ENCODE peak calls at places on chromosomes 13 and 19, in ten cellular contexts. C is NCI-H2227 treated with DMSO at 0.1 percent for 48 hours; F is AG09319; G is pancreas; R is nucleus accumbens; P is fibroblast of mammary gland; W is CD8-positive, alpha-beta memory T cell; S is stimulated activated CD4-positive, alpha-beta T cell treated with anti-CD3 and anti-CD28 coated beads, Interleukin-4, amount 100 ng/mL, for 48 hours; J is A172; H is mesendoderm. T is an unnamed sample.
A peak's percentile ranks its signal among the peaks of the same experiment; 100 is the strongest.

GRCh38 chr13:28597641-28598040 is 61.3 kb upstream of the POMP start:
- DNase-seq in S (no peak), F (no peak), H (no peak), R (no peak), W (no peak), G (no peak), P (peak; percentile 86), C (no peak), J (no peak), T (no peak)

GRCh38 chr19:33928458-33928950 is 131.8 kb downstream of the KCTD15 start:
- DNase-seq in J (no peak), C (no peak), R (no peak), P (no peak), W (no peak), S (no peak), H (no peak), G (no peak), F (no peak), T (no peak)

GRCh38 chr19:53086949-53087348 is 16.3 kb downstream of the ZNF160 start:
- DNase-seq in F (no peak), S (no peak), W (no peak), P (peak; percentile 19), R (peak; percentile 8), J (no peak), H (no peak), G (no peak), C (no peak), T (no peak)

GRCh38 chr13:110663044-110663443 is 42.9 kb downstream of the CARS2 start:
- DNase-seq in F (no peak), W (no peak), C (no peak), H (no peak), R (no peak), G (no peak), P (no peak), J (no peak), S (no peak), T (no peak)

GRCh38 chr13:78732445-78733017 is 73.6 kb upstream of the OBI1 start:
- DNase-seq in P (no peak), H (peak; percentile 38), C (no peak), W (no peak), S (no peak), R (no peak), G (no peak), F (no peak), J (no peak), T (no peak)

GRCh38 chr19:42683917-42684513 is 56.3 kb downstream of the PSG3 start:
- DNase-seq in S (peak; percentile 11), H (peak; percentile 21), R (no peak), W (no peak), P (peak; percentile 39), F (no peak), C (no peak), J (peak; percentile 9), G (no peak), T (peak; percentile 1)

GRCh38 chr19:15297416-15298224 is 34.7 kb downstream of the BRD4 start:
- DNase-seq in J (no peak), C (no peak), R (no peak), S (no peak), P (peak; percentile 63), H (peak; percentile 90), F (peak; percentile 54), G (no peak), W (peak; percentile 77), T (no peak)

GRCh38 chr19:19552811-19553210 is 14.7 kb downstream of the CILP2 start:
- DNase-seq in C (no peak), F (no peak), R (no peak), W (no peak), H (peak; percentile 66), S (no peak), J (peak; percentile 34), P (no peak), G (no peak), T (peak; percentile 7)

GRCh38 chr13:98228661-98229349 is 51.7 kb upstream of the RNF113B start:
- DNase-seq in F (peak; percentile 16), J (no peak), H (no peak), W (no peak), C (no peak), R (no peak), G (no peak), P (peak; percentile 48), S (no peak), T (no peak)

GRCh38 chr19:52722062-52723005 is 12.5 kb downstream of the ZNF611 start:
- DNase-seq in S (no peak), F (peak; percentile 39), R (no peak), H (no peak), W (no peak), G (no peak), J (peak; percentile 89), C (no peak), P (peak; percentile 86), T (peak; percentile 27)

GRCh38 chr13:106599875-106600797 is 32.2 kb upstream of the ARGLU1 start:
- DNase-seq in H (no peak), S (no peak), R (no peak), J (peak; percentile 66), F (no peak), P (peak; percentile 68), C (no peak), G (no peak), W (no peak), T (peak; percentile 9)

GRCh38 chr19:4511300-4512054 is 6.8 kb downstream of the PLIN4 start:
- DNase-seq in J (no peak), R (no peak), H (no peak), P (no peak), C (no peak), F (no peak), G (peak; percentile 55), W (no peak), S (no peak), T (no peak)

GRCh38 chr13:36766295-36766694 is 52.7 kb upstream of the RFXAP start:
- DNase-seq in W (no peak), F (no peak), J (peak; percentile 80), R (no peak), C (no peak), G (no peak), H (peak; percentile 64), S (no peak), P (peak; percentile 81), T (peak; percentile 9)

GRCh38 chr19:3533563-3534216 is 5.3 kb upstream of the TEKTIP1 start:
- DNase-seq in C (no peak), J (no peak), S (no peak), F (no peak), R (no peak), P (no peak), W (no peak), G (peak; percentile 18), H (no peak), T (no peak)

GRCh38 chr19:10289836-10290438 is at the start of gene ICAM5:
- DNase-seq in H (no peak), P (no peak), C (no peak), R (no peak), S (no peak), W (no peak), F (no peak), G (no peak), J (no peak), T (no peak)

GRCh38 chr13:110557610-110558305 is 3.8 kb downstream of the RAB20 start:
- DNase-seq in J (no peak), S (no peak), W (no peak), H (no peak), P (no peak), C (no peak), R (no peak), F (no peak), G (peak; percentile 92), T (no peak)

GRCh38 chr19:40279761-40280607 is 5.2 kb downstream of the AKT2 start:
- DNase-seq in F (no peak), R (no peak), C (no peak), G (no peak), S (no peak), H (peak; percentile 65), J (no peak), W (no peak), P (peak; percentile 21), T (no peak)

GRCh38 chr13:97274782-97275252 is 52.7 kb downstream of the MBNL2 start:
- DNase-seq in S (no peak), J (peak; percentile 78), H (no peak), R (no peak), W (no peak), C (no peak), F (no peak), G (no peak), P (peak; percentile 80), T (peak; percentile 50)